ENCODE peak calls at places on chromosomes 6 and 20, in nine cellular contexts. P is IMR-90, B is esophagus squamous epithelium, J is tibial nerve, X is GM12892, R is prostate gland, U is adrenal gland, F is heart left ventricle, I is esophagus muscularis mucosa. D is an unnamed sample.

GRCh38 chr6:90663873-90664272 is 77.0 kb upstream of the MAP3K7 start:
- DNase-seq in P (no peak), B (no peak), J (no peak), X (no peak), R (no peak), U (no peak), F (no peak), I (no peak), D (no peak)

GRCh38 chr20:13898012-13898612 is 92.3 kb downstream of the SEL1L2 start:
- DNase-seq in P (no peak), B (no peak), J (no peak), X (no peak), R (no peak), U (no peak), F (no peak), I (no peak), D (no peak)

GRCh38 chr20:44585042-44585968 is 2.9 kb downstream of the PKIG start:
- DNase-seq in P (no peak), B (no peak), J (no peak), X (no peak), R (no peak), U (no peak), F (no peak), I (no peak), D (no peak)

GRCh38 chr20:40477805-40478204 is 211.2 kb downstream of the MAFB start:
- DNase-seq in P (no peak), B (no peak), J (no peak), X (no peak), R (no peak), U (no peak), F (no peak), I (no peak), D (no peak)

GRCh38 chr20:32960222-32960518 is 44.1 kb downstream of the SUN5 start:
- DNase-seq in P (no peak), B (no peak), J (no peak), X (no peak), R (no peak), U (no peak), F (no peak), I (peak; percentile 53), D (no peak)

GRCh38 chr6:37920667-37921066 is 101.1 kb downstream of the ZFAND3 start:
- DNase-seq in P (no peak), B (no peak), J (no peak), X (no peak), R (no peak), U (no peak), F (no peak), I (no peak), D (no peak)

GRCh38 chr6:7315684-7316366 is 2.8 kb upstream of the SSR1 start:
- DNase-seq in P (no peak), B (no peak), J (no peak), X (no peak), R (no peak), U (no peak), F (no peak), I (no peak), D (no peak)

GRCh38 chr6:12961761-12962160 is 245.2 kb downstream of the PHACTR1 start:
- DNase-seq in P (no peak), B (no peak), J (no peak), X (no peak), R (no peak), U (no peak), F (no peak), I (no peak), D (no peak)

GRCh38 chr6:1554241-1554880 is 55.4 kb upstream of the FOXC1 start:
- DNase-seq in P (no peak), B (no peak), J (no peak), X (peak; percentile 34), R (no peak), U (no peak), F (no peak), I (no peak), D (no peak)

GRCh38 chr20:51529758-51530157 is 12.8 kb downstream of the NFATC2 start:
- DNase-seq in P (peak; percentile 61), B (no peak), J (no peak), X (no peak), R (no peak), U (no peak), F (no peak), I (no peak), D (peak; percentile 83)

GRCh38 chr6:45965787-45966186 is 49.9 kb downstream of the CLIC5 start:
- DNase-seq in P (peak; percentile 22), B (no peak), J (no peak), X (no peak), R (no peak), U (no peak), F (no peak), I (no peak), D (no peak)

GRCh38 chr20:56207656-56208055 is 40.9 kb upstream of the MC3R start:
- DNase-seq in P (no peak), B (no peak), J (no peak), X (no peak), R (no peak), U (no peak), F (no peak), I (no peak), D (no peak)

GRCh38 chr6:11812439-11812838 is 33.8 kb upstream of the ADTRP start:
- DNase-seq in P (no peak), B (no peak), J (no peak), X (no peak), R (no peak), U (no peak), F (no peak), I (no peak), D (no peak)

GRCh38 chr6:170225852-170226417 is 64.9 kb downstream of the DLL1 start:
- DNase-seq in P (no peak), B (no peak), J (no peak), X (no peak), R (peak; percentile 95), U (no peak), F (peak; percentile 59), I (no peak), D (peak; percentile 80)

GRCh38 chr20:44187054-44187762 is at the start of gene JPH2:
- DNase-seq in P (peak; percentile 67), B (no peak), J (no peak), X (no peak), R (no peak), U (peak; percentile 42), F (peak; percentile 76), I (peak; percentile 94), D (no peak)

GRCh38 chr6:141598487-141598886 is 534.2 kb upstream of the GJE1 start:
- DNase-seq in P (peak; percentile 51), B (no peak), J (no peak), X (no peak), R (no peak), U (no peak), F (no peak), I (no peak), D (no peak)

GRCh38 chr6:123994891-123995635 is 191.4 kb downstream of the NKAIN2 start:
- DNase-seq in P (no peak), B (no peak), J (no peak), X (no peak), R (no peak), U (no peak), F (no peak), I (no peak), D (no peak)

GRCh38 chr20:10061641-10062040 is 26.9 kb downstream of the ANKEF1 start:
- DNase-seq in P (no peak), B (no peak), J (no peak), X (no peak), R (no peak), U (no peak), F (no peak), I (no peak), D (no peak)

GRCh38 chr6:110900028-110900598 is 25.5 kb downstream of the AMD1 start:
- DNase-seq in P (no peak), B (no peak), J (no peak), X (no peak), R (no peak), U (no peak), F (no peak), I (no peak), D (no peak)
- TF ChIP-seq POLR2A in P (no peak), B (no peak), J (no peak), X (peak; percentile 40), R (no peak), U (no peak), F (no peak), I (no peak), D (no peak)

GRCh38 chr6:17703256-17703694 is 3.5 kb downstream of the NUP153 start:
- DNase-seq in P (peak; percentile 82), B (no peak), J (no peak), X (no peak), R (no peak), U (peak; percentile 37), F (no peak), I (no peak), D (no peak)
- TF ChIP-seq POLR2A in P (no peak), B (no peak), J (no peak), X (no peak), R (no peak), U (no peak), F (no peak), I (no peak), D (no peak)

GRCh38 chr20:62398120-62398821 is 8.8 kb downstream of the CABLES2 start:
- DNase-seq in P (no peak), B (no peak), J (no peak), X (no peak), R (no peak), U (no peak), F (no peak), I (no peak), D (no peak)
- TF ChIP-seq POLR2A in P (no peak), B (no peak), J (no peak), X (no peak), R (no peak), U (no peak), F (no peak), I (no peak), D (no peak)

GRCh38 chr6:44257007-44257752 is at the start of gene SLC35B2:
- DNase-seq in P (peak; percentile 67), B (no peak), J (peak; percentile 54), X (peak; percentile 77), R (peak; percentile 43), U (peak; percentile 75), F (peak; percentile 83), I (no peak), D (peak; percentile 93)
- TF ChIP-seq POLR2A in P (peak; percentile 65), B (no peak), J (peak; percentile 56), X (peak; percentile 68), R (peak; percentile 60), U (peak; percentile 59), F (peak; percentile 80), I (peak; percentile 66), D (peak; percentile 38)

DNA sequence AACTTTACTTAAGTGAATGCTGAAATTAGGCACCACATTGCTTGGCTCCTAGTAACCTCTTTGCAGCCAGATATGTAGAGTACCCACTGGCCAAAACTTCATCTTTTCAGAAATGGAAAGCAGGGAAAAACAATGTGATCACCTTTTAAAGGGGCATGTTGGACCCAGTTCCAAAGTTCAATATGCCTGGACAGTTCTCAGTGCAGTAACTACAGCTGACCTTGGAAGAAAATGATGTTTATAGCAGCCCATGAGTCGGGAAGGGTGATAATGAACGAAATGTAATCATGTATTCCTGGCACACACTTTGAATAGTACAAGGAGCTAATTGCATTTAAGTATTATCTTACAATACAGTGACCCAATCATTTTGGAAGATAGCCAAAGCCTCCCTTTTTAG is 93.6 kb upstream of the TAB2 start:
- DNase-seq in P (no peak), B (no peak), J (no peak), X (no peak), R (no peak), U (no peak), F (no peak), I (no peak), D (no peak)
- TF ChIP-seq POLR2A in P (no peak), B (no peak), J (no peak), X (no peak), R (no peak), U (no peak), F (no peak), I (no peak), D (no peak)